ENCODE peak calls at places on chromosomes 16 and 17, in five cellular contexts. One of them, this sample, is unnamed. For H3K36me3, the result is how much of the 10 kb centered on the place peaks cover.

GRCh38 chr17:48641541-48642058 is 15.4 kb upstream of the HOXB9 start:
- DNase-seq in aorta: no peak
- DNase-seq in Caco-2: peak
- DNase-seq in tibial nerve: no peak
- DNase-seq in heart left ventricle: no peak
- DNase-seq in this sample: no peak

GRCh38 chr16:28205117-28205899 is 6.5 kb downstream of the XPO6 start:
- DNase-seq in tibial nerve: no peak
- DNase-seq in aorta: no peak
- DNase-seq in Caco-2: no peak
- DNase-seq in heart left ventricle: no peak
- DNase-seq in this sample: no peak

GRCh38 chr17:38735161-38735997 is 5.2 kb downstream of the CISD3 start:
- DNase-seq in aorta: peak
- DNase-seq in heart left ventricle: peak
- DNase-seq in tibial nerve: peak
- DNase-seq in Caco-2: no peak
- DNase-seq in this sample: peak

GRCh38 chr17:60451965-60452364 is 29.7 kb downstream of the CHCT1 start:
- DNase-seq in tibial nerve: no peak
- DNase-seq in aorta: no peak
- DNase-seq in Caco-2: no peak
- DNase-seq in heart left ventricle: no peak
- DNase-seq in this sample: no peak

GRCh38 chr16:8655184-8655717 is 19.2 kb upstream of the ABAT start:
- DNase-seq in aorta: no peak
- DNase-seq in heart left ventricle: no peak
- DNase-seq in Caco-2: peak
- DNase-seq in tibial nerve: no peak
- DNase-seq in this sample: no peak

GRCh38 chr17:63029520-63029919 is 63.5 kb downstream of the TANC2 start:
- DNase-seq in Caco-2: no peak
- DNase-seq in tibial nerve: no peak
- DNase-seq in heart left ventricle: no peak
- DNase-seq in aorta: no peak
- DNase-seq in this sample: no peak

GRCh38 chr17:65656390-65657250 is 95.2 kb upstream of the AXIN2 start:
- DNase-seq in aorta: no peak
- DNase-seq in Caco-2: peak
- DNase-seq in tibial nerve: no peak
- DNase-seq in heart left ventricle: no peak
- DNase-seq in this sample: no peak

GRCh38 chr17:66114609-66115008 is 77.3 kb downstream of the CEP112 start:
- DNase-seq in heart left ventricle: no peak
- DNase-seq in aorta: no peak
- DNase-seq in Caco-2: no peak
- DNase-seq in tibial nerve: no peak
- DNase-seq in this sample: no peak

GRCh38 chr16:11877374-11877773 is 26.0 kb upstream of the RSL1D1 start:
- DNase-seq in heart left ventricle: no peak
- DNase-seq in tibial nerve: no peak
- DNase-seq in aorta: no peak
- DNase-seq in Caco-2: no peak
- DNase-seq in this sample: no peak
- H3K36me3 ChIP-seq in heart left ventricle: half or more
- H3K36me3 ChIP-seq in tibial nerve: under half
- H3K36me3 ChIP-seq in aorta: under half
- H3K36me3 ChIP-seq in Caco-2: under half
- H3K36me3 ChIP-seq in this sample: under half

GRCh38 chr17:82081546-82081945 is 15.9 kb upstream of the DUS1L start:
- DNase-seq in aorta: no peak
- DNase-seq in heart left ventricle: no peak
- DNase-seq in tibial nerve: no peak
- DNase-seq in Caco-2: no peak
- DNase-seq in this sample: no peak
- H3K36me3 ChIP-seq in aorta: under half
- H3K36me3 ChIP-seq in heart left ventricle: half or more
- H3K36me3 ChIP-seq in tibial nerve: under half
- H3K36me3 ChIP-seq in Caco-2: under half
- H3K36me3 ChIP-seq in this sample: under half

GRCh38 chr17:28885951-28886350 is 11.6 kb downstream of the FLOT2 start:
- DNase-seq in heart left ventricle: no peak
- DNase-seq in aorta: no peak
- DNase-seq in Caco-2: no peak
- DNase-seq in tibial nerve: no peak
- DNase-seq in this sample: no peak
- H3K36me3 ChIP-seq in heart left ventricle: under half
- H3K36me3 ChIP-seq in aorta: under half
- H3K36me3 ChIP-seq in Caco-2: under half
- H3K36me3 ChIP-seq in tibial nerve: under half
- H3K36me3 ChIP-seq in this sample: under half

GRCh38 chr16:70377782-70378181 is 31.1 kb downstream of the DDX19A start:
- DNase-seq in heart left ventricle: no peak
- DNase-seq in aorta: no peak
- DNase-seq in Caco-2: no peak
- DNase-seq in tibial nerve: no peak
- DNase-seq in this sample: no peak

GRCh38 chr16:70380919-70381603 is 34.4 kb downstream of the DDX19A start:
- DNase-seq in aorta: peak
- DNase-seq in heart left ventricle: peak
- DNase-seq in tibial nerve: peak
- DNase-seq in Caco-2: peak
- DNase-seq in this sample: peak

GRCh38 chr16:70380205-70380918 is 33.7 kb downstream of the DDX19A start:
- DNase-seq in Caco-2: peak
- DNase-seq in aorta: peak
- DNase-seq in heart left ventricle: no peak
- DNase-seq in tibial nerve: peak
- DNase-seq in this sample: peak

GRCh38 chr16:70381604-70382342 is 35.1 kb downstream of the DDX19A start:
- DNase-seq in tibial nerve: no peak
- DNase-seq in Caco-2: no peak
- DNase-seq in heart left ventricle: no peak
- DNase-seq in aorta: no peak
- DNase-seq in this sample: no peak

DNA sequence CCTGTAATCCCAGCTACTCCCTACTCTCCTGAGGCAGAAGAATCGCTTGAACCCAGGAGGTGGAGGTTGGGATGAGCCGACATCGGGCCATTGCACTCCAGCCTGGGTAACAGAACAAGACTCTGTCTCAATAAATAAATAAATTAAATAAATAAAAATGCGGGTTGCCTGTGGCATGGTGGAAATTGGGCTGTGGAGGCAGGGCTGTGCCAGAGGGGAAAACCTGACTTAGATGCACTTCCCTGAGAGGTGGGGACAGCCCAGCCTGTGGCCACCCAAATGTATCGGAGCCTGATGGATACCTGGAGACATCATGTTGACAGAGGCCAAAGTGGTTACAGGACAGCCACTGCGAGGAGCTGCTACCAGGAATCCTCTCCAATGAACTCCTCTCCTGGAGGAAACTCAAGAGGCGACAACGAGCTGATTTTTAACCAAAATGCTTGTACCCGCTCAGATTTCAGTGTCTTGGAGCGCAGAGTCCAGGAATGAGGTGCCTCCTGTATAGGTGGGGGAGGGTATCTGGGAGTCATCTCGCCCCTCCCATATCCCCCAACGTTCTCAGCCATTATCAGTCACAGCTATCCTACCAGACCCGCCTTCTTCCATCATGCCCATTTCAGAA is 32.3 kb downstream of the DDX19A start:
- DNase-seq in aorta: no peak
- DNase-seq in Caco-2: no peak
- DNase-seq in heart left ventricle: no peak
- DNase-seq in tibial nerve: no peak
- DNase-seq in this sample: no peak
- H3K36me3 ChIP-seq in aorta: under half
- H3K36me3 ChIP-seq in Caco-2: under half
- H3K36me3 ChIP-seq in heart left ventricle: under half
- H3K36me3 ChIP-seq in tibial nerve: under half
- H3K36me3 ChIP-seq in this sample: under half

GRCh38 chr17:82619641-82620040 is 28.6 kb downstream of the WDR45B start:
- DNase-seq in Caco-2: no peak
- DNase-seq in heart left ventricle: no peak
- DNase-seq in tibial nerve: no peak
- DNase-seq in aorta: peak
- DNase-seq in this sample: no peak
- H3K36me3 ChIP-seq in Caco-2: under half
- H3K36me3 ChIP-seq in heart left ventricle: half or more
- H3K36me3 ChIP-seq in tibial nerve: under half
- H3K36me3 ChIP-seq in aorta: under half
- H3K36me3 ChIP-seq in this sample: under half

GRCh38 chr17:81189016-81189415 is 23.0 kb upstream of the AATK start:
- DNase-seq in Caco-2: no peak
- DNase-seq in heart left ventricle: no peak
- DNase-seq in tibial nerve: no peak
- DNase-seq in aorta: no peak
- DNase-seq in this sample: no peak
- H3K36me3 ChIP-seq in Caco-2: under half
- H3K36me3 ChIP-seq in heart left ventricle: under half
- H3K36me3 ChIP-seq in tibial nerve: under half
- H3K36me3 ChIP-seq in aorta: under half
- H3K36me3 ChIP-seq in this sample: under half

GRCh38 chr16:84758627-84759026 is 58.8 kb downstream of the USP10 start:
- DNase-seq in Caco-2: no peak
- DNase-seq in heart left ventricle: no peak
- DNase-seq in tibial nerve: no peak
- DNase-seq in aorta: no peak
- DNase-seq in this sample: no peak

GRCh38 chr16:84761448-84762368 is 58.1 kb upstream of the CRISPLD2 start:
- DNase-seq in Caco-2: no peak
- DNase-seq in aorta: no peak
- DNase-seq in heart left ventricle: no peak
- DNase-seq in tibial nerve: no peak
- DNase-seq in this sample: no peak

GRCh38 chr16:84759906-84760305 is 59.9 kb upstream of the CRISPLD2 start:
- DNase-seq in Caco-2: no peak
- DNase-seq in tibial nerve: no peak
- DNase-seq in heart left ventricle: no peak
- DNase-seq in aorta: no peak
- DNase-seq in this sample: no peak

GRCh38 chr16:84756830-84757229 is 57.0 kb downstream of the USP10 start:
- DNase-seq in heart left ventricle: no peak
- DNase-seq in aorta: no peak
- DNase-seq in tibial nerve: no peak
- DNase-seq in Caco-2: no peak
- DNase-seq in this sample: no peak

GRCh38 chr16:84759061-84759460 is 59.3 kb downstream of the USP10 start:
- DNase-seq in aorta: no peak
- DNase-seq in heart left ventricle: no peak
- DNase-seq in Caco-2: no peak
- DNase-seq in tibial nerve: no peak
- DNase-seq in this sample: no peak
- H3K36me3 ChIP-seq in aorta: under half
- H3K36me3 ChIP-seq in heart left ventricle: under half
- H3K36me3 ChIP-seq in Caco-2: under half
- H3K36me3 ChIP-seq in tibial nerve: under half
- H3K36me3 ChIP-seq in this sample: under half

GRCh38 chr17:67931227-67931626 is 65.0 kb downstream of the C17orf58 start:
- DNase-seq in Caco-2: no peak
- DNase-seq in heart left ventricle: no peak
- DNase-seq in tibial nerve: no peak
- DNase-seq in aorta: no peak
- DNase-seq in this sample: no peak
- H3K36me3 ChIP-seq in Caco-2: under half
- H3K36me3 ChIP-seq in heart left ventricle: half or more
- H3K36me3 ChIP-seq in tibial nerve: under half
- H3K36me3 ChIP-seq in aorta: under half
- H3K36me3 ChIP-seq in this sample: under half

GRCh38 chr16:19507882-19508281 is 14.0 kb downstream of the GDE1 start:
- DNase-seq in Caco-2: no peak
- DNase-seq in aorta: no peak
- DNase-seq in heart left ventricle: no peak
- DNase-seq in tibial nerve: no peak
- DNase-seq in this sample: no peak
- H3K36me3 ChIP-seq in Caco-2: under half
- H3K36me3 ChIP-seq in aorta: under half
- H3K36me3 ChIP-seq in heart left ventricle: half or more
- H3K36me3 ChIP-seq in tibial nerve: under half
- H3K36me3 ChIP-seq in this sample: under half

DNA sequence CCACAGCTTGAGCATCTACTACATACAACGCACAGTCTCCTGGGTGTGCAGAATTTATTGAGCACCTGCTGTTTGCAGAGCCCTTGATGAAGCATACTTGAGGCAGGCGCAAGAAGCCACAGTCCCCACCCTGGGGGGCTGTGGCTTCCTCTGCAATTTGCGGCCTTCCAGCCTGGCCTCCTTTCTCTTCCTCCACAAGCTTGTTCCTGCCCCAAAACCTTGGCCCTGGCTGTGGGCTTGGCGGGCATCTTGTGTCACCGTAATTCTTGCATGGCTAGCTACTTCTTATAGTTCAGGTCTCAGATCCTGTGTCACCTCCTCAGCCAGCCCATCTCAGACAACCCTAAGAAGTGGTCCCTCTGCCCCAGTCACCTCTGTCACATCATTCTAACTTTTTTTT is 43.9 kb upstream of the POLR3E start:
- DNase-seq in heart left ventricle: no peak
- DNase-seq in aorta: no peak
- DNase-seq in Caco-2: no peak
- DNase-seq in tibial nerve: no peak
- DNase-seq in this sample: no peak
- H3K36me3 ChIP-seq in heart left ventricle: half or more
- H3K36me3 ChIP-seq in aorta: under half
- H3K36me3 ChIP-seq in Caco-2: under half
- H3K36me3 ChIP-seq in tibial nerve: under half
- H3K36me3 ChIP-seq in this sample: half or more